ENCODE peak calls at places on chromosomes 13 and 19, in eight cellular contexts. One of them, this sample, is unnamed.

GRCh38 chr13:36548129-36548528 is 115.8 kb downstream of the CCNA1 start:
- DNase-seq in esophagus squamous epithelium: no peak
- DNase-seq in HCT116: no peak
- DNase-seq in A549: no peak
- DNase-seq in ovary: no peak
- DNase-seq in K562: no peak
- DNase-seq in lower leg skin: no peak
- DNase-seq in IMR-90: no peak
- DNase-seq in this sample: no peak

GRCh38 chr13:31322025-31322424 is 122.2 kb downstream of the B3GLCT start:
- DNase-seq in esophagus squamous epithelium: no peak
- DNase-seq in HCT116: no peak
- DNase-seq in A549: no peak
- DNase-seq in ovary: no peak
- DNase-seq in K562: no peak
- DNase-seq in lower leg skin: no peak
- DNase-seq in IMR-90: peak
- DNase-seq in this sample: no peak

GRCh38 chr13:50909605-50910482 is at the start of gene RNASEH2B:
- DNase-seq in esophagus squamous epithelium: peak
- DNase-seq in HCT116: peak
- DNase-seq in A549: peak
- DNase-seq in ovary: peak
- DNase-seq in K562: peak
- DNase-seq in lower leg skin: peak
- DNase-seq in IMR-90: peak
- DNase-seq in this sample: peak

GRCh38 chr13:83829800-83830199 is 52.5 kb downstream of the SLITRK1 start:
- DNase-seq in esophagus squamous epithelium: no peak
- DNase-seq in HCT116: no peak
- DNase-seq in A549: no peak
- DNase-seq in ovary: no peak
- DNase-seq in K562: no peak
- DNase-seq in lower leg skin: no peak
- DNase-seq in IMR-90: no peak
- DNase-seq in this sample: no peak

GRCh38 chr13:65679240-65679639 is 1550.9 kb downstream of the PCDH9 start:
- DNase-seq in esophagus squamous epithelium: no peak
- DNase-seq in HCT116: no peak
- DNase-seq in A549: no peak
- DNase-seq in ovary: no peak
- DNase-seq in K562: peak
- DNase-seq in lower leg skin: no peak
- DNase-seq in IMR-90: peak
- DNase-seq in this sample: no peak

GRCh38 chr13:59247166-59247565 is 916.6 kb downstream of the DIAPH3 start:
- DNase-seq in esophagus squamous epithelium: no peak
- DNase-seq in HCT116: no peak
- DNase-seq in A549: no peak
- DNase-seq in ovary: no peak
- DNase-seq in K562: peak
- DNase-seq in lower leg skin: no peak
- DNase-seq in IMR-90: no peak
- DNase-seq in this sample: no peak

GRCh38 chr13:73929287-73929932 is 204.8 kb downstream of the KLF12 start:
- DNase-seq in esophagus squamous epithelium: no peak
- DNase-seq in HCT116: no peak
- DNase-seq in A549: no peak
- DNase-seq in ovary: no peak
- DNase-seq in K562: no peak
- DNase-seq in lower leg skin: no peak
- DNase-seq in IMR-90: no peak
- DNase-seq in this sample: no peak

GRCh38 chr13:41670873-41671443 is 213.6 kb downstream of the RGCC start:
- DNase-seq in esophagus squamous epithelium: no peak
- DNase-seq in HCT116: no peak
- DNase-seq in A549: no peak
- DNase-seq in ovary: no peak
- DNase-seq in K562: peak
- DNase-seq in lower leg skin: no peak
- DNase-seq in IMR-90: no peak
- DNase-seq in this sample: no peak

GRCh38 chr13:94079876-94080275 is 399.6 kb downstream of the DCT start:
- DNase-seq in esophagus squamous epithelium: no peak
- DNase-seq in HCT116: no peak
- DNase-seq in A549: no peak
- DNase-seq in ovary: no peak
- DNase-seq in K562: no peak
- DNase-seq in lower leg skin: no peak
- DNase-seq in IMR-90: peak
- DNase-seq in this sample: no peak

GRCh38 chr13:41199526-41199925 is 5.2 kb upstream of the KBTBD7 start:
- DNase-seq in esophagus squamous epithelium: no peak
- DNase-seq in HCT116: no peak
- DNase-seq in A549: no peak
- DNase-seq in ovary: no peak
- DNase-seq in K562: no peak
- DNase-seq in lower leg skin: no peak
- DNase-seq in IMR-90: no peak
- DNase-seq in this sample: no peak

GRCh38 chr13:21549633-21550032 is 54.3 kb downstream of the MICU2 start:
- DNase-seq in esophagus squamous epithelium: no peak
- DNase-seq in HCT116: no peak
- DNase-seq in A549: no peak
- DNase-seq in ovary: no peak
- DNase-seq in K562: no peak
- DNase-seq in lower leg skin: no peak
- DNase-seq in IMR-90: no peak
- DNase-seq in this sample: no peak

GRCh38 chr13:114099918-114100445 is 32.4 kb downstream of the RASA3 start:
- DNase-seq in esophagus squamous epithelium: no peak
- DNase-seq in HCT116: peak
- DNase-seq in A549: peak
- DNase-seq in ovary: no peak
- DNase-seq in K562: no peak
- DNase-seq in lower leg skin: peak
- DNase-seq in IMR-90: peak
- DNase-seq in this sample: no peak

GRCh38 chr19:42306646-42307045 is 4.2 kb upstream of the PAFAH1B3 start:
- DNase-seq in esophagus squamous epithelium: no peak
- DNase-seq in HCT116: no peak
- DNase-seq in A549: no peak
- DNase-seq in ovary: no peak
- DNase-seq in K562: no peak
- DNase-seq in lower leg skin: no peak
- DNase-seq in IMR-90: no peak
- DNase-seq in this sample: no peak

GRCh38 chr19:48933382-48933932 is at the start of gene DHDH:
- DNase-seq in esophagus squamous epithelium: no peak
- DNase-seq in HCT116: peak
- DNase-seq in A549: peak
- DNase-seq in ovary: peak
- DNase-seq in K562: peak
- DNase-seq in lower leg skin: peak
- DNase-seq in IMR-90: peak
- DNase-seq in this sample: peak

GRCh38 chr13:30021611-30022010 is 171.2 kb upstream of the UBL3 start:
- DNase-seq in esophagus squamous epithelium: no peak
- DNase-seq in HCT116: no peak
- DNase-seq in A549: no peak
- DNase-seq in ovary: no peak
- DNase-seq in K562: no peak
- DNase-seq in lower leg skin: no peak
- DNase-seq in IMR-90: peak
- DNase-seq in this sample: no peak

GRCh38 chr19:37309834-37310575 is 60.9 kb upstream of the ZNF527 start:
- DNase-seq in esophagus squamous epithelium: no peak
- DNase-seq in HCT116: no peak
- DNase-seq in A549: no peak
- DNase-seq in ovary: no peak
- DNase-seq in K562: no peak
- DNase-seq in lower leg skin: peak
- DNase-seq in IMR-90: no peak
- DNase-seq in this sample: no peak

GRCh38 chr19:40799558-40800338 is 757 bp downstream of the EGLN2 start:
- DNase-seq in esophagus squamous epithelium: no peak
- DNase-seq in HCT116: no peak
- DNase-seq in A549: no peak
- DNase-seq in ovary: peak
- DNase-seq in K562: peak
- DNase-seq in lower leg skin: peak
- DNase-seq in IMR-90: no peak
- DNase-seq in this sample: peak

GRCh38 chr13:79782541-79783216 is 301.7 kb downstream of the NDFIP2 start:
- DNase-seq in esophagus squamous epithelium: no peak
- DNase-seq in HCT116: no peak
- DNase-seq in A549: no peak
- DNase-seq in ovary: peak
- DNase-seq in K562: no peak
- DNase-seq in lower leg skin: no peak
- DNase-seq in IMR-90: peak
- DNase-seq in this sample: no peak

GRCh38 chr13:60099631-60100420 is 63.9 kb downstream of the DIAPH3 start:
- DNase-seq in esophagus squamous epithelium: no peak
- DNase-seq in HCT116: no peak
- DNase-seq in A549: no peak
- DNase-seq in ovary: no peak
- DNase-seq in K562: no peak
- DNase-seq in lower leg skin: no peak
- DNase-seq in IMR-90: no peak
- DNase-seq in this sample: no peak

GRCh38 chr19:55461259-55461973 is at the start of gene ISOC2:
- DNase-seq in esophagus squamous epithelium: peak
- DNase-seq in HCT116: peak
- DNase-seq in A549: peak
- DNase-seq in ovary: peak
- DNase-seq in K562: peak
- DNase-seq in lower leg skin: peak
- DNase-seq in IMR-90: peak
- DNase-seq in this sample: peak
- TF ChIP-seq POLR2A in esophagus squamous epithelium: peak
- TF ChIP-seq POLR2A in HCT116: no peak
- TF ChIP-seq POLR2A in A549: peak
- TF ChIP-seq POLR2A in ovary: peak
- TF ChIP-seq POLR2A in K562: peak
- TF ChIP-seq POLR2A in lower leg skin: no peak
- TF ChIP-seq POLR2A in IMR-90: peak
- TF ChIP-seq POLR2A in this sample: peak

GRCh38 chr13:99281811-99282263 is 23.7 kb upstream of the GPR18 start:
- DNase-seq in esophagus squamous epithelium: no peak
- DNase-seq in HCT116: no peak
- DNase-seq in A549: no peak
- DNase-seq in ovary: peak
- DNase-seq in K562: no peak
- DNase-seq in lower leg skin: peak
- DNase-seq in IMR-90: no peak
- DNase-seq in this sample: no peak
- TF ChIP-seq POLR2A in esophagus squamous epithelium: no peak
- TF ChIP-seq POLR2A in HCT116: no peak
- TF ChIP-seq POLR2A in A549: no peak
- TF ChIP-seq POLR2A in ovary: no peak
- TF ChIP-seq POLR2A in K562: no peak
- TF ChIP-seq POLR2A in lower leg skin: no peak
- TF ChIP-seq POLR2A in IMR-90: no peak
- TF ChIP-seq POLR2A in this sample: no peak

GRCh38 chr19:10929402-10929794 is 787 bp downstream of the TIMM29 start:
- DNase-seq in esophagus squamous epithelium: no peak
- DNase-seq in HCT116: no peak
- DNase-seq in A549: no peak
- DNase-seq in ovary: no peak
- DNase-seq in K562: peak
- DNase-seq in lower leg skin: no peak
- DNase-seq in IMR-90: no peak
- DNase-seq in this sample: no peak

GRCh38 chr19:10927691-10928562 is 512 bp downstream of the YIPF2 start:
- DNase-seq in esophagus squamous epithelium: no peak
- DNase-seq in HCT116: no peak
- DNase-seq in A549: no peak
- DNase-seq in ovary: no peak
- DNase-seq in K562: peak
- DNase-seq in lower leg skin: no peak
- DNase-seq in IMR-90: no peak
- DNase-seq in this sample: no peak

GRCh38 chr19:10923503-10924076 is 4.8 kb downstream of the YIPF2 start:
- DNase-seq in esophagus squamous epithelium: no peak
- DNase-seq in HCT116: no peak
- DNase-seq in A549: no peak
- DNase-seq in ovary: no peak
- DNase-seq in K562: no peak
- DNase-seq in lower leg skin: no peak
- DNase-seq in IMR-90: no peak
- DNase-seq in this sample: no peak

GRCh38 chr19:10924597-10924996 is 3.8 kb downstream of the YIPF2 start:
- DNase-seq in esophagus squamous epithelium: no peak
- DNase-seq in HCT116: no peak
- DNase-seq in A549: no peak
- DNase-seq in ovary: no peak
- DNase-seq in K562: no peak
- DNase-seq in lower leg skin: no peak
- DNase-seq in IMR-90: no peak
- DNase-seq in this sample: no peak

GRCh38 chr19:10928563-10929401 is at the start of the genes TIMM29 and YIPF2:
- DNase-seq in esophagus squamous epithelium: peak
- DNase-seq in HCT116: peak
- DNase-seq in A549: peak
- DNase-seq in ovary: peak
- DNase-seq in K562: peak
- DNase-seq in lower leg skin: peak
- DNase-seq in IMR-90: peak
- DNase-seq in this sample: peak
- TF ChIP-seq POLR2A in esophagus squamous epithelium: peak
- TF ChIP-seq POLR2A in HCT116: no peak
- TF ChIP-seq POLR2A in A549: peak
- TF ChIP-seq POLR2A in ovary: peak
- TF ChIP-seq POLR2A in K562: peak
- TF ChIP-seq POLR2A in lower leg skin: no peak
- TF ChIP-seq POLR2A in IMR-90: peak
- TF ChIP-seq POLR2A in this sample: peak

DNA sequence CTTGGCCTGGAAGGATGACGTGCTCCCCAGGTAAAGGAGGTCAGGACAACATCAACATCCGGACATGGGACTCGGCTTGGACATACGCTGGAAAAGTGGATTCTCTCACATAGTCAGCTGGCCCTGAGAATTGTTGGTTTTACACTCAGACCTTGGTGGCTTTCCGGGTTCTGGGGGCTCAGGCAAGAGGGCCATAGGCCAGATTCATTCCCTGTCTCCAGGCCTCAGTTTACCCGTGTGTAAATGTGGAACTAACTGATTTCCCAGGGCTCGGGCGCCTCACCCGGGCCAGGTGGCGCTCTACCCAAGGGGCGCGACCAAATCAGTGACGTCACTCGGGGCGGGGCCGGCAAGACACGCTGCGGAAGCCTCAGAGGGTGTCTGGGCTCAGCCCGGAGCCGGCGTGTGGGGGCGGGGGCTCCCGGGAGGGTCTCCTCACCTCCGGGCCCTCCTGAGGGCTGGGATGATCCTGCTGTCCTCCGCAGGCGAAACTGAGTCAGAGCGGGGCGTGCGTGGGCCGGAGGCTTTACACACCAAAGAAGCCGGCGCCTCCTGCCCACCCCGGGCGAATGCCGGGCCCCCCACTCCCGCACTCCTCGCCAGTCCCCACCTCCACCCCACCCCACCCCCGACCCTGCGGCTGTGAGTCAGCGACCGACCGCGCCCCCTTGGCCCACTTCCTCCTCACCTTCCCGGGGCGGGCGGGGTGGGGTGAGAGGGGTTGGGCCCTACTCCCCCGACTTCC is 861 bp upstream of the VASP start:
- DNase-seq in esophagus squamous epithelium: peak
- DNase-seq in HCT116: peak
- DNase-seq in A549: peak
- DNase-seq in ovary: peak
- DNase-seq in K562: peak
- DNase-seq in lower leg skin: peak
- DNase-seq in IMR-90: peak
- DNase-seq in this sample: peak
- TF ChIP-seq POLR2A in esophagus squamous epithelium: peak
- TF ChIP-seq POLR2A in HCT116: no peak
- TF ChIP-seq POLR2A in A549: peak
- TF ChIP-seq POLR2A in ovary: peak
- TF ChIP-seq POLR2A in K562: peak
- TF ChIP-seq POLR2A in lower leg skin: peak
- TF ChIP-seq POLR2A in IMR-90: peak
- TF ChIP-seq POLR2A in this sample: peak

This sample was measured in H54.